ENCODE peak calls at places on chromosomes 7 and 10, in four cellular contexts. X is ovary; D is LoVo; Z is effector CD8-positive, alpha-beta T cell. K is an unnamed sample.
A peak's percentile ranks its signal among the peaks of the same experiment; 100 is the strongest.

GRCh38 chr10:70549962-70550845 is 52.3 kb downstream of the PRF1 start:
- DNase-seq in X (peak; percentile 73), Z (peak; percentile 67), D (peak; percentile 34), K (peak; percentile 43)

GRCh38 chr10:103982639-103983038 is 15.7 kb downstream of the SLK start:
- DNase-seq in Z (no peak), D (no peak), X (peak; percentile 32), K (no peak)

GRCh38 chr10:124917939-124918830 is 23.7 kb upstream of the ZRANB1 start:
- DNase-seq in Z (no peak), X (peak; percentile 31), D (peak; percentile 47), K (no peak)

GRCh38 chr7:25847331-25848070 is 304.5 kb upstream of the NFE2L3 start:
- DNase-seq in D (no peak), X (no peak), Z (no peak), K (no peak)

GRCh38 chr10:4786043-4786839 is 39.8 kb upstream of the AKR1E2 start:
- DNase-seq in X (no peak), D (no peak), Z (no peak), K (no peak)

GRCh38 chr7:100162874-100163533 is 4.5 kb upstream of the TRAPPC14 start:
- DNase-seq in X (no peak), D (peak; percentile 80), Z (no peak), K (no peak)

GRCh38 chr7:7702826-7703225 is 15.6 kb downstream of the RPA3 start:
- DNase-seq in Z (no peak), X (no peak), D (no peak), K (no peak)

GRCh38 chr7:151091431-151091830 is 5.2 kb downstream of the AGAP3 start:
- DNase-seq in D (no peak), X (no peak), Z (no peak), K (no peak)